ENCODE peak calls at places on chromosome 15, in nine cellular contexts. E, Z, C, Q, A, T, F, D and W are unnamed samples.

GRCh38 chr15:77819841-77820728 is 187.4 kb upstream of the LINGO1 start:
- DNase-seq in E (no peak), Z (no peak), C (no peak), Q (peak), A (no peak), T (no peak), F (no peak), D (peak), W (no peak)

GRCh38 chr15:78950906-78951840 is 6.3 kb upstream of the CTSH start:
- DNase-seq in E (peak), Z (peak), C (no peak), Q (peak), A (no peak), T (no peak), F (no peak), D (no peak), W (no peak)

GRCh38 chr15:93126496-93127083 is 37.6 kb upstream of the RGMA start:
- DNase-seq in E (no peak), Z (no peak), C (no peak), Q (no peak), A (no peak), T (no peak), F (no peak), D (no peak), W (no peak)

GRCh38 chr15:38975282-38975990 is 410.8 kb upstream of the RASGRP1 start:
- DNase-seq in E (no peak), Z (no peak), C (no peak), Q (no peak), A (no peak), T (no peak), F (no peak), D (no peak), W (no peak)

GRCh38 chr15:70362911-70363310 is 265.2 kb upstream of the TLE3 start:
- DNase-seq in E (peak), Z (peak), C (peak), Q (peak), A (no peak), T (peak), F (no peak), D (peak), W (no peak)

GRCh38 chr15:25737218-25737643 is 125.9 kb downstream of the ATP10A start:
- DNase-seq in E (no peak), Z (no peak), C (peak), Q (peak), A (no peak), T (no peak), F (no peak), D (no peak), W (no peak)

GRCh38 chr15:25775317-25775912 is 87.7 kb downstream of the ATP10A start:
- DNase-seq in E (peak), Z (peak), C (peak), Q (peak), A (no peak), T (peak), F (no peak), D (no peak), W (no peak)

GRCh38 chr15:78673917-78674444 is 33.0 kb upstream of the CHRNB4 start:
- DNase-seq in E (no peak), Z (no peak), C (no peak), Q (no peak), A (no peak), T (no peak), F (no peak), D (no peak), W (no peak)

GRCh38 chr15:69561071-69561784 is 108.6 kb downstream of the RPLP1 start:
- DNase-seq in E (no peak), Z (no peak), C (no peak), Q (no peak), A (no peak), T (no peak), F (no peak), D (no peak), W (no peak)

GRCh38 chr15:80153900-80154299 is 1.1 kb downstream of the FAH start:
- DNase-seq in E (peak), Z (no peak), C (no peak), Q (no peak), A (no peak), T (no peak), F (no peak), D (no peak), W (no peak)

GRCh38 chr15:67064607-67065530 is 533 bp upstream of the SMAD3 start:
- DNase-seq in E (no peak), Z (peak), C (no peak), Q (no peak), A (no peak), T (peak), F (peak), D (no peak), W (no peak)

GRCh38 chr15:52154896-52155865 is 36.0 kb downstream of the GNB5 start:
- DNase-seq in E (no peak), Z (no peak), C (peak), Q (no peak), A (no peak), T (no peak), F (no peak), D (no peak), W (no peak)

GRCh38 chr15:60460931-60461330 is 18.0 kb downstream of the ICE2 start:
- DNase-seq in E (no peak), Z (no peak), C (no peak), Q (peak), A (no peak), T (no peak), F (no peak), D (no peak), W (no peak)

GRCh38 chr15:48541659-48542334 is 103.7 kb downstream of the FBN1 start:
- DNase-seq in E (peak), Z (peak), C (peak), Q (peak), A (peak), T (no peak), F (no peak), D (no peak), W (no peak)